ENCODE peak calls at places on chromosomes 3 and 15, in seven cellular contexts. T is tibial nerve, E is IMR-90, U is testis, O is esophagus squamous epithelium, K is ovary, F is breast epithelium. C is an unnamed sample.

GRCh38 chr3:84184937-84185336 is 773.9 kb upstream of the CADM2 start:
- DNase-seq in E (no peak), U (no peak), K (no peak), O (no peak), T (no peak), F (no peak), C (no peak)

GRCh38 chr15:26864664-26865191 is 2.1 kb upstream of the GABRA5 start:
- DNase-seq in T (no peak), U (peak; percentile 55), K (no peak), O (no peak), E (peak; percentile 36), F (no peak), C (no peak)

GRCh38 chr3:168249539-168250414 is 154.1 kb upstream of the GOLIM4 start:
- DNase-seq in O (no peak), U (peak; percentile 82), K (peak; percentile 10), E (peak; percentile 63), T (peak; percentile 23), F (peak; percentile 40), C (peak; percentile 62)

GRCh38 chr3:30453364-30454039 is 152.9 kb upstream of the TGFBR2 start:
- DNase-seq in U (no peak), K (no peak), T (no peak), O (no peak), E (no peak), F (no peak), C (no peak)

GRCh38 chr3:13083898-13084297 is 10.7 kb upstream of the IQSEC1 start:
- DNase-seq in T (no peak), K (no peak), O (no peak), F (no peak), U (no peak), E (no peak), C (peak; percentile 74)

GRCh38 chr3:172461530-172462138 is 13.4 kb upstream of the GHSR start:
- DNase-seq in O (no peak), K (no peak), E (peak; percentile 10), T (no peak), F (no peak), U (no peak), C (no peak)

GRCh38 chr15:94522125-94522524 is 290.8 kb downstream of the MCTP2 start:
- DNase-seq in O (no peak), E (no peak), U (no peak), K (no peak), T (no peak), F (no peak), C (no peak)

GRCh38 chr15:86837631-86838030 is 758.0 kb downstream of the AGBL1 start:
- DNase-seq in U (no peak), O (no peak), T (no peak), E (no peak), F (no peak), K (no peak), C (no peak)

GRCh38 chr3:147298511-147298982 is 107.8 kb downstream of the ZIC4 start:
- DNase-seq in T (no peak), O (no peak), U (no peak), E (peak; percentile 100), K (no peak), F (no peak), C (no peak)

GRCh38 chr3:124246366-124246765 is 254.4 kb upstream of the ROPN1 start:
- DNase-seq in U (no peak), T (no peak), E (peak; percentile 31), F (no peak), K (no peak), O (no peak), C (no peak)

GRCh38 chr15:38130200-38130567 is 122.5 kb upstream of the SPRED1 start:
- DNase-seq in U (no peak), K (no peak), T (no peak), O (no peak), F (no peak), E (no peak), C (no peak)

GRCh38 chr15:81155375-81156218 is 21.5 kb downstream of the CFAP161 start:
- DNase-seq in T (no peak), O (no peak), E (peak; percentile 77), U (peak; percentile 62), F (peak; percentile 56), K (peak; percentile 43), C (no peak)

GRCh38 chr15:101169457-101170071 is 82.3 kb downstream of the CHSY1 start:
- DNase-seq in U (no peak), O (no peak), K (no peak), E (peak; percentile 69), T (no peak), F (no peak), C (no peak)

GRCh38 chr3:50347187-50347813 is 1.8 kb upstream of the ZMYND10 start:
- DNase-seq in O (no peak), U (peak; percentile 79), T (no peak), K (peak; percentile 65), E (peak; percentile 71), F (peak; percentile 58), C (peak; percentile 85)

GRCh38 chr3:121718205-121718846 is 31.2 kb downstream of the GOLGB1 start:
- DNase-seq in E (no peak), U (no peak), T (no peak), O (no peak), K (no peak), F (no peak), C (no peak)

GRCh38 chr3:22713936-22714335 is 489.2 kb upstream of the UBE2E2 start:
- DNase-seq in K (no peak), U (no peak), O (no peak), E (peak; percentile 4), F (no peak), T (no peak), C (no peak)

GRCh38 chr3:30681276-30682211 is 75.1 kb downstream of the TGFBR2 start:
- DNase-seq in E (peak; percentile 68), T (peak; percentile 50), K (peak; percentile 59), U (peak; percentile 59), F (no peak), O (no peak), C (no peak)

GRCh38 chr3:32428092-32429068 is 36.7 kb downstream of the CMTM7 start:
- DNase-seq in E (no peak), K (no peak), T (no peak), O (no peak), U (no peak), F (no peak), C (peak; percentile 72)

GRCh38 chr15:65163041-65163440 is 22.1 kb downstream of the CLPX start:
- DNase-seq in O (no peak), U (no peak), F (no peak), T (no peak), E (peak; percentile 55), K (no peak), C (no peak)

GRCh38 chr3:134054231-134054630 is 24.5 kb upstream of the SLCO2A1 start:
- DNase-seq in O (no peak), K (no peak), U (no peak), T (no peak), E (no peak), F (no peak), C (no peak)

GRCh38 chr15:101384276-101384675 is 89.2 kb upstream of the SNRPA1 start:
- DNase-seq in T (no peak), F (no peak), U (no peak), E (no peak), K (no peak), O (no peak), C (no peak)

GRCh38 chr15:66832679-66833078 is 130.6 kb downstream of the SMAD6 start:
- DNase-seq in K (no peak), E (peak; percentile 56), F (no peak), T (no peak), O (no peak), U (no peak), C (peak; percentile 4)

GRCh38 chr15:88664151-88664778 is 25.4 kb downstream of the ISG20 start:
- DNase-seq in F (peak; percentile 37), E (no peak), T (no peak), O (no peak), U (peak; percentile 13), K (no peak), C (peak; percentile 76)

GRCh38 chr3:45055411-45056143 is 29.5 kb downstream of the CLEC3B start:
- DNase-seq in K (no peak), U (no peak), F (no peak), T (no peak), O (no peak), E (peak; percentile 96), C (no peak)

GRCh38 chr3:77159182-77159581 is 119.3 kb downstream of the ROBO2 start:
- DNase-seq in O (no peak), E (no peak), U (no peak), T (no peak), K (no peak), F (no peak), C (no peak)

GRCh38 chr3:38005076-38006020 is 14.8 kb downstream of the VILL start:
- DNase-seq in E (no peak), T (peak; percentile 72), F (peak; percentile 94), U (peak; percentile 94), O (no peak), K (no peak), C (no peak)
- H3K4me1 ChIP-seq in E (no peaks in the 10 kb centered on the region), T (no peaks in the 10 kb centered on the region), F (peaks cover 28% of the 10 kb centered on the region), U (peaks cover 37% of the 10 kb centered on the region), O (peaks cover 5% of the 10 kb centered on the region), K (no peaks in the 10 kb centered on the region), C (no peaks in the 10 kb centered on the region)

GRCh38 chr3:131502530-131503327 is at the start of gene MRPL3:
- DNase-seq in K (peak; percentile 76), O (peak; percentile 24), T (peak; percentile 61), F (peak; percentile 66), E (peak; percentile 87), U (peak; percentile 92), C (peak; percentile 91)
- TF ChIP-seq POLR2A in K (peak; percentile 32), O (no peak), T (peak; percentile 37), F (no peak), E (peak; percentile 75), U (no peak), C (peak; percentile 41)

GRCh38 chr3:42066516-42067181 is 24.5 kb upstream of the TRAK1 start:
- DNase-seq in O (no peak), U (no peak), K (no peak), E (peak; percentile 74), T (no peak), F (no peak), C (no peak)

GRCh38 chr3:42061711-42062408 is 29.3 kb upstream of the TRAK1 start:
- DNase-seq in K (no peak), O (no peak), E (peak; percentile 90), U (no peak), T (peak; percentile 47), F (peak; percentile 45), C (no peak)

GRCh38 chr3:42061042-42061710 is 30.0 kb upstream of the TRAK1 start:
- DNase-seq in F (no peak), T (no peak), O (no peak), K (no peak), E (no peak), U (no peak), C (no peak)

GRCh38 chr3:42067324-42067723 is 23.8 kb upstream of the TRAK1 start:
- DNase-seq in U (no peak), K (no peak), F (no peak), O (no peak), E (peak; percentile 63), T (no peak), C (no peak)

DNA sequence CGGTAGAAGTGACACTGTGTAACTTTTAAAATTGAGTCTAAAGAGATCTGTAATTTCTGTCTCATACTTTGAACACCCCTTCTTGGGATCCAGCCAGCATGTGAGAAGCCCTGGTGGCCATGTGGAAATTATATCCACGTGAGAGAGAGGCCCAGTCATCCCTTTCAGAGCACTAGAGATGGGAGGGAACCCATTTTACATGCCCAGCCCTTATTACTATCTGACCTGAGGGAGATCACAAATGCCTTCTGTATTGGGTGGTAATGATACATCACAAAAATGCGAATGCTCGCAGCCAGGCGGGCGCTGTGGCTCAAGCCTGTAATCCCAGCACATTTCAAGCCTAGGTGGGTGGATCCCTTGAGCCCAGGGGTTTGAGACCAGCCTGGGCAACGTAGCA is 27.3 kb upstream of the TRAK1 start:
- DNase-seq in O (no peak), K (no peak), F (no peak), T (no peak), U (no peak), E (peak; percentile 79), C (no peak)
- H3K4me1 ChIP-seq in O (peaks cover 53% of the 10 kb centered on the region), K (peaks cover 4% of the 10 kb centered on the region), F (no peaks in the 10 kb centered on the region), T (no peaks in the 10 kb centered on the region), U (peaks cover 23% of the 10 kb centered on the region), E (peaks cover 14% of the 10 kb centered on the region), C (no peaks in the 10 kb centered on the region)

GRCh38 chr3:194140520-194141414 is 4.8 kb downstream of the HES1 start:
- DNase-seq in F (no peak), O (no peak), E (no peak), T (peak; percentile 16), K (peak; percentile 63), U (peak; percentile 54), C (peak; percentile 28)
- TF ChIP-seq POLR2A in F (no peak), O (no peak), E (peak; percentile 66), T (no peak), K (no peak), U (no peak), C (no peak)

C was measured in Peyer's patch.